ENCODE peak calls at places on chromosome 20, in eight cellular contexts. U, B, X, P, G, C, D and V are unnamed samples.

GRCh38 chr20:55057779-55058415 is 582.5 kb downstream of the DOK5 start:
- DNase-seq in U (no peak), B (no peak), X (no peak), P (no peak), G (no peak), C (no peak), D (no peak), V (no peak)

GRCh38 chr20:59525500-59526241 is 78.7 kb upstream of the PHACTR3 start:
- DNase-seq in U (peak), B (peak), X (peak), P (peak), G (peak), C (no peak), D (no peak), V (peak)

GRCh38 chr20:32793059-32793458 is 26.7 kb upstream of the MAPRE1 start:
- DNase-seq in U (no peak), B (no peak), X (no peak), P (no peak), G (no peak), C (no peak), D (no peak), V (no peak)

GRCh38 chr20:36866681-36867485 is 9.1 kb upstream of the TLDC2 start:
- DNase-seq in U (no peak), B (no peak), X (no peak), P (no peak), G (no peak), C (no peak), D (no peak), V (no peak)

GRCh38 chr20:2708073-2708415 is 15.5 kb downstream of the EBF4 start:
- DNase-seq in U (peak), B (no peak), X (no peak), P (no peak), G (no peak), C (no peak), D (peak), V (no peak)

GRCh38 chr20:23670361-23670760 is 18.5 kb downstream of the CST4 start:
- DNase-seq in U (no peak), B (no peak), X (no peak), P (no peak), G (no peak), C (no peak), D (no peak), V (no peak)

GRCh38 chr20:3970016-3970415 is 45.3 kb downstream of the RNF24 start:
- DNase-seq in U (no peak), B (no peak), X (no peak), P (no peak), G (no peak), C (no peak), D (no peak), V (no peak)

GRCh38 chr20:44709380-44709779 is 5.8 kb upstream of the CCN5 start:
- DNase-seq in U (no peak), B (no peak), X (no peak), P (no peak), G (no peak), C (no peak), D (no peak), V (no peak)

GRCh38 chr20:36408219-36408618 is 102.1 kb downstream of the DLGAP4 start:
- DNase-seq in U (no peak), B (no peak), X (no peak), P (no peak), G (peak), C (no peak), D (no peak), V (no peak)

GRCh38 chr20:49644980-49645565 is 68.6 kb downstream of the B4GALT5 start:
- DNase-seq in U (no peak), B (no peak), X (no peak), P (no peak), G (no peak), C (no peak), D (no peak), V (no peak)

GRCh38 chr20:49282584-49283171 is 4.8 kb upstream of the ZNFX1 start:
- DNase-seq in U (no peak), B (no peak), X (no peak), P (no peak), G (no peak), C (no peak), D (no peak), V (no peak)

GRCh38 chr20:57622579-57623381 is 2.6 kb upstream of the ZBP1 start:
- DNase-seq in U (peak), B (peak), X (peak), P (peak), G (peak), C (no peak), D (peak), V (peak)

GRCh38 chr20:1632228-1632577 is 12.4 kb upstream of the SIRPB1 start:
- DNase-seq in U (peak), B (no peak), X (no peak), P (no peak), G (no peak), C (no peak), D (no peak), V (no peak)

GRCh38 chr20:49517509-49518100 is 35.1 kb upstream of the KCNB1 start:
- DNase-seq in U (no peak), B (no peak), X (no peak), P (no peak), G (no peak), C (no peak), D (no peak), V (no peak)

GRCh38 chr20:51767867-51768758 is at the start of gene ATP9A:
- DNase-seq in U (no peak), B (peak), X (no peak), P (peak), G (peak), C (no peak), D (no peak), V (peak)

GRCh38 chr20:49787371-49788357 is 25.0 kb upstream of the SLC9A8 start:
- DNase-seq in U (no peak), B (no peak), X (no peak), P (no peak), G (no peak), C (no peak), D (no peak), V (no peak)

GRCh38 chr20:20692587-20692986 is 19.9 kb downstream of the RALGAPA2 start:
- DNase-seq in U (no peak), B (no peak), X (no peak), P (no peak), G (no peak), C (no peak), D (no peak), V (no peak)

GRCh38 chr20:59948212-59948611 is 8.0 kb downstream of the FAM217B start:
- DNase-seq in U (no peak), B (no peak), X (no peak), P (no peak), G (no peak), C (no peak), D (no peak), V (no peak)

GRCh38 chr20:48002517-48002970 is 217.3 kb upstream of the SULF2 start:
- DNase-seq in U (no peak), B (no peak), X (no peak), P (no peak), G (no peak), C (no peak), D (no peak), V (no peak)

GRCh38 chr20:18676366-18676765 is 88.5 kb downstream of the DTD1 start:
- DNase-seq in U (no peak), B (no peak), X (no peak), P (no peak), G (no peak), C (no peak), D (no peak), V (no peak)

GRCh38 chr20:59618131-59618530 is 13.8 kb downstream of the PHACTR3 start:
- DNase-seq in U (no peak), B (no peak), X (no peak), P (no peak), G (no peak), C (no peak), D (no peak), V (no peak)

GRCh38 chr20:18712116-18712515 is 101.5 kb upstream of the SCP2D1 start:
- DNase-seq in U (no peak), B (no peak), X (no peak), P (no peak), G (no peak), C (no peak), D (no peak), V (no peak)